ENCODE peak calls at places on chromosome 13, in seven cellular contexts. K is brain microvascular endothelial cell, A is thyroid gland, D is hepatocyte, X is adrenal gland, V is lung, J is right lobe of liver. W is an unnamed sample. For H3K27me3, the result is how much of the 10 kb centered on the place peaks cover.

GRCh38 chr13:24038405-24038804 is 122.1 kb upstream of the SPATA13 start:
- DNase-seq in K (peak), A (no peak), D (no peak), X (no peak), V (peak), J (no peak), W (no peak)

GRCh38 chr13:60274664-60275063 is 110.9 kb upstream of the DIAPH3 start:
- DNase-seq in K (no peak), A (no peak), D (no peak), X (no peak), V (no peak), J (no peak), W (no peak)

GRCh38 chr13:85521586-85521985 is 277.6 kb downstream of the SLITRK6 start:
- DNase-seq in K (no peak), A (no peak), D (no peak), X (no peak), V (no peak), J (no peak), W (no peak)

GRCh38 chr13:39273953-39274352 is 235.7 kb downstream of the NHLRC3 start:
- DNase-seq in K (no peak), A (peak), D (peak), X (no peak), V (no peak), J (no peak), W (peak)

GRCh38 chr13:35838356-35838755 is 292.8 kb downstream of the DCLK1 start:
- DNase-seq in K (peak), A (no peak), D (no peak), X (no peak), V (no peak), J (no peak), W (peak)

GRCh38 chr13:111850458-111850857 is 216.5 kb upstream of the SOX1 start:
- DNase-seq in K (no peak), A (no peak), D (no peak), X (no peak), V (no peak), J (no peak), W (no peak)

GRCh38 chr13:39144941-39145533 is 106.8 kb downstream of the NHLRC3 start:
- DNase-seq in K (peak), A (peak), D (peak), X (peak), V (no peak), J (no peak), W (peak)

GRCh38 chr13:33087091-33087490 is 70.9 kb downstream of the KL start:
- DNase-seq in K (peak), A (no peak), D (no peak), X (no peak), V (no peak), J (no peak), W (no peak)

GRCh38 chr13:48583859-48584311 is 51.0 kb upstream of the RCBTB2 start:
- DNase-seq in K (no peak), A (no peak), D (no peak), X (no peak), V (no peak), J (no peak), W (no peak)

GRCh38 chr13:72853000-72853399 is 71.1 kb downstream of the PIBF1 start:
- DNase-seq in K (no peak), A (no peak), D (no peak), X (no peak), V (no peak), J (no peak), W (no peak)

GRCh38 chr13:66896933-66897332 is 333.2 kb downstream of the PCDH9 start:
- DNase-seq in K (no peak), A (no peak), D (no peak), X (no peak), V (no peak), J (no peak), W (no peak)

GRCh38 chr13:110722971-110723370 is 9.5 kb downstream of the ING1 start:
- DNase-seq in K (no peak), A (no peak), D (no peak), X (no peak), V (no peak), J (no peak), W (peak)

GRCh38 chr13:99386911-99387788 is 80.0 kb upstream of the GPR183 start:
- DNase-seq in K (peak), A (peak), D (no peak), X (peak), V (peak), J (no peak), W (peak)

GRCh38 chr13:63910406-63910957 is 2494.8 kb upstream of the PCDH20 start:
- DNase-seq in K (peak), A (peak), D (peak), X (no peak), V (no peak), J (no peak), W (no peak)

GRCh38 chr13:59691501-59692066 is 472.1 kb downstream of the DIAPH3 start:
- DNase-seq in K (no peak), A (no peak), D (no peak), X (no peak), V (no peak), J (no peak), W (no peak)

GRCh38 chr13:92900455-92900854 is 326.2 kb upstream of the GPC6 start:
- DNase-seq in K (no peak), A (no peak), D (no peak), X (no peak), V (no peak), J (no peak), W (no peak)

GRCh38 chr13:111006508-111007031 is 91.7 kb upstream of the ANKRD10 start:
- DNase-seq in K (peak), A (peak), D (peak), X (peak), V (peak), J (no peak), W (peak)

GRCh38 chr13:112213467-112214245 is 146.7 kb downstream of the SOX1 start:
- DNase-seq in K (no peak), A (no peak), D (peak), X (no peak), V (peak), J (peak), W (no peak)

GRCh38 chr13:30689752-30690151 is 45.6 kb upstream of the ALOX5AP start:
- DNase-seq in K (no peak), A (no peak), D (no peak), X (no peak), V (no peak), J (no peak), W (no peak)
- H3K4me3 ChIP-seq in K (no peak), A (no peak), D (no peak), X (no peak), V (no peak), J (no peak), W (no peak)

DNA sequence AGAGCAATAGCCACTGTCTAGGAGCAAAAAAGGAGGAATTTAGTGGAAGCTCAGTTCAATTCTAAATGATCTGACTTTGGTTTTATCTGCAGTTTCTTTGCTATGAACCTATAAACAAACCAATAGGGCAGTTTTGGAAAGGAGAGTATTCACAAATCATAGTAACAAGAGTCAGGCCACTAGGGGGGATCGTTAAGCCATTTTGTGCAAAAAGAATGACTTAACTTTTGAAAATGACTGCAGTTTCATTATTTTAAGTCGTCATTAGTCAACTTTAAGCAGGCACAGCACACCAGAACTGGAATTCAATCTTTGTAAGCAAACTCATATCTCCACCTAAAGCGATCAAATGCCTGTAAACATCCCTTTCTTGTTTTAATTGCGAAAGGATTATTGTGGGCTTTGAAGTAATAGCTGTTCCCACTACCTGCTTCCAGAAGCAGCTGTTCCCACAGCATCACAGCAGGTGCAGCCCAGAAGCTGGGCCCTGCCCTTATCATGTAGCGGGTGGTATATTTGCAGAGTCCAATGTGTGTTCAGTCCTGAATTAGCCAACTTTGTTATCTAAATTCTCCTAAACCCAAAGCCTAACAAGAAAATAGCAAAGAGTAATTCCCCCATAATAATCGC is 51.5 kb downstream of the SOX21 start:
- DNase-seq in K (peak), A (no peak), D (no peak), X (no peak), V (no peak), J (no peak), W (peak)
- TF ChIP-seq CTCF in K (peak), A (no peak), D (peak), X (no peak), V (no peak), J (no peak), W (peak)

GRCh38 chr13:78596701-78597550 is 6.4 kb downstream of the POU4F1 start:
- DNase-seq in K (no peak), A (no peak), D (no peak), X (no peak), V (no peak), J (no peak), W (no peak)

GRCh38 chr13:78595458-78595818 is 7.9 kb downstream of the POU4F1 start:
- DNase-seq in K (no peak), A (no peak), D (no peak), X (no peak), V (no peak), J (no peak), W (no peak)

GRCh38 chr13:78595819-78596700 is 7.3 kb downstream of the POU4F1 start:
- DNase-seq in K (no peak), A (no peak), D (peak), X (no peak), V (no peak), J (peak), W (no peak)

GRCh38 chr13:78593129-78593528 is 10.2 kb downstream of the POU4F1 start:
- DNase-seq in K (no peak), A (no peak), D (no peak), X (no peak), V (no peak), J (no peak), W (no peak)

DNA sequence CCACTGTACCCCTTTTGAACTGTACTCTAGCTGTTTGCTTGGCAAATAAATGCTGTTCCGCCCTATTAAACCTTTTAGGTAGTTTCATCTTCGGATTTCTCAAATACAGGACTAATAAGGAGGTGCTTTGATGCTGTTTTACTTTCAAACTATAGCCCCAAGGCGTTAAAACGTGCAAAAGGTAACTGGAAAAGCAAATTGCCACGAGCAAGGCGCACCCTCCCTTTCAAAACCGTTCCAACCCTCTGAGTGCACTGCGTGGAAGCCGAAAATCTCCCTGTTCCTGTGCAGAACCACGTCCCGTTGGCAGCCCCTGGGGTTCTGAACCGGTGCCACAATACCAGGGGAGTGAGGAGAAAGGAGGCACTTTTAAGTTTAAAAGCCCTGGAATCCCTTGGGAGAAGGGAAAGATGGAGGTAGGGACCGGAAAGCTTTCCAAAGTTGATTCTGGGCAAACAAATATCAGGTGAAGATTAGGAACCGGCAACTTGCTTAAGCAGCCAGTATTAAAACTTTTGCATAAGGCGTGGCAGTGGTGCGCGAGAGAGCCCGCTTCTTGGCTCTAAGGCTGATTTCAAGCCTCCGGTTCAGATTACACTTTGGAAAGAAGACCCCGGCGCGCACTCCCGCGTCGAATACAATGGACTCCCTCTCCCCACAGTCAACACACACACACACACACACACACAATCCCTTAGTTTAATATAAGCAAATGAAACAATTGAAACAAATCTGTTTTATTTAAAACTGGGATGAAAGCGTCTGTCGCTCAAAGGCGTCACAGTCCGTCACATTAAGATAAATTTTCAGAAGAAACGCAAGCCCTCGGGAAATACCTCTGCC is 9.5 kb downstream of the POU4F1 start:
- DNase-seq in K (no peak), A (no peak), D (no peak), X (no peak), V (no peak), J (no peak), W (no peak)
- H3K27me3 ChIP-seq in K (half or more), A (half or more), D (half or more), X (half or more), V (under half), J (under half), W (under half)

DNA sequence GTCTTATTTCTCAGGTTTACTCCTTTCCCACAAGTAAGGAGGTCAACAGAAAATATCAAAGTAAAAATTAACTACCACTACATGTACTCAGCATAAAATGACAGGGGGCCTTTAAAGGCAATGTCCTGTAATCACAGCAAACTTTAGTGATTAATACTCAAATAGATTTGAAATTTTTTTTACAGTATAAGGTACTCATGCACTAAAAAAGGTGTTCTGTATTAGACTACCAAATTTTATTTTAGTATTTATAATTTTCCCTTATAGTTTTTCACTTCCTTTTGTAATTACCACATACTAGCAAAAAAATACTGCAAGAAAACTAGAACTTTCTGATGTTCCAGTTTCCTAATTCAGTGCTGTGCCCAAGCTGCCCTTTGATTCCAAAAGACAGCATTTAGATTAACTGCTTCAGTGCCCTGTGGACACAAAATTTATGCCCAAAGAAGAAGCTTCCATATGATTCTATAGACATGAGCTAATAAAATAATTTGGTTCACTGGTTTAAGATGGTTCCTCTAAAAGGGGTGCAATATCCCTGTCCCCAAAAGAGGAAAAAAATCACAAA is 70.6 kb downstream of the KLF12 start:
- DNase-seq in K (no peak), A (no peak), D (no peak), X (no peak), V (no peak), J (no peak), W (no peak)
- H3K4me3 ChIP-seq in K (no peak), A (no peak), D (no peak), X (no peak), V (no peak), J (no peak), W (no peak)

GRCh38 chr13:29707876-29708543 is 112.5 kb upstream of the SLC7A1 start:
- DNase-seq in K (peak), A (no peak), D (peak), X (no peak), V (no peak), J (no peak), W (peak)
- TF ChIP-seq CTCF in K (peak), A (no peak), D (peak), X (peak), V (no peak), J (peak), W (peak)

DNA sequence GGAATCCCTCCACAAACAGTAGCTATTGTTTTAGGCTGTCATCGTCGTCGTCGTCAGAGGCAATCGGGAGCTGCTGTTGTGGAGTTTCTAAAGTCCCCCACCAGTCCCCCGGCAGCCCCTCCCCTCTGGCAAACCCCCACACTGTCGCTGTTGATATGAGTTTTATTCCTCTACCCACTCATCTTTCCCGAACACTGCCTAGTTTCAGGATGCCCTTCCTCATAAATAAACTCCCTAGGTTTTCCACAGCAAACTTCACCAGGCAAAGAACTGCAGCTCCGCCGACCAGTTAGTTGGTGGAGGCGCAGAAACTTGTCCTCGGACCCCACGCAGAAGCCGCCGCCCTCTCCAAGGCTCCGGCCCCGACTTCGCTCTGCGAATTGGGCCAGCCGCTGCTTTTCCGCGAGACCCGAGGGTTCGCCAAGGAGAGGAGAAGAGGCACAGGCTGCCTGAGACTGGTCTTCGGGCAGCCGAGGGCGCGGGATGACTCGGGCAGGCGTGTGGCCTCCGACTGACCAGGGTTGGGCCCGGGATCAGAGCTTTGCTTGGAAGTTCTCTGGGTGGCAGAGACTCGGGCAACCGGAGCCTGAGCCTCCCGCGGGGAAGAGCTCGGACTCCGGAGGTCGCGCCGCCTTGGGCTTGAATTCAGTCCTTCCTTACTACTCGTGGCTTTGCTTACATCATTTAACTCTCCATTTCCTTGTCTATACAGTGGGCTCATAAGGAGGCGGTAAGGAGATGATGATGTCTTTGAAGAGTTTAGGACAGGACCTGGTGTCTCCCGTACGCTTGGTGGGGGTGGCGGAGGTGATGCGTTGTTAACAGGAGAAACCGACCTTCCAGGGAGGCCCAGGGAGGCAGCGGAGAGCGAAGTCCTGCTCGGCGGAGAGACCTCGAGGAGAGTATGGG is 7.9 kb downstream of the PDX1 start:
- DNase-seq in K (no peak), A (no peak), D (no peak), X (no peak), V (no peak), J (no peak), W (no peak)
- H3K27me3 ChIP-seq in K (half or more), A (half or more), D (half or more), X (half or more), V (under half), J (under half), W (half or more)

GRCh38 chr13:105773887-105774538 is 761.4 kb downstream of the EFNB2 start:
- DNase-seq in K (peak), A (no peak), D (peak), X (no peak), V (no peak), J (no peak), W (peak)
- H3K4me3 ChIP-seq in K (no peak), A (no peak), D (no peak), X (no peak), V (no peak), J (no peak), W (no peak)